ENCODE peak calls at places on chromosomes 13 and 19, in four cellular contexts. One of them, this sample, is unnamed.

GRCh38 chr19:45406957-45407375 is 522 bp downstream of the POLR1G start:
- DNase-seq in fibroblast of lung: no peak
- DNase-seq in astrocyte of the spinal cord: no peak
- DNase-seq in BJ: no peak
- DNase-seq in this sample: no peak

GRCh38 chr13:89678722-89679121 is 1668.8 kb upstream of the MIR17HG start:
- DNase-seq in astrocyte of the spinal cord: no peak
- DNase-seq in fibroblast of lung: no peak
- DNase-seq in BJ: no peak
- DNase-seq in this sample: no peak

GRCh38 chr13:30841161-30841560 is 64.9 kb upstream of the MEDAG start:
- DNase-seq in fibroblast of lung: peak
- DNase-seq in astrocyte of the spinal cord: peak
- DNase-seq in BJ: peak
- DNase-seq in this sample: peak

GRCh38 chr19:35135389-35135909 is 590 bp upstream of the LGI4 start:
- DNase-seq in fibroblast of lung: peak
- DNase-seq in astrocyte of the spinal cord: peak
- DNase-seq in BJ: no peak
- DNase-seq in this sample: peak

GRCh38 chr13:98267080-98267912 is 90.2 kb upstream of the RNF113B start:
- DNase-seq in astrocyte of the spinal cord: peak
- DNase-seq in fibroblast of lung: peak
- DNase-seq in BJ: no peak
- DNase-seq in this sample: peak

GRCh38 chr13:42970824-42971669 is 21.0 kb downstream of the EPSTI1 start:
- DNase-seq in astrocyte of the spinal cord: peak
- DNase-seq in fibroblast of lung: peak
- DNase-seq in BJ: no peak
- DNase-seq in this sample: peak

GRCh38 chr19:58397533-58398037 is 2.1 kb downstream of the RNF225 start:
- DNase-seq in BJ: no peak
- DNase-seq in astrocyte of the spinal cord: no peak
- DNase-seq in fibroblast of lung: no peak
- DNase-seq in this sample: no peak

GRCh38 chr13:73593199-73593765 is 534.5 kb downstream of the KLF5 start:
- DNase-seq in BJ: no peak
- DNase-seq in fibroblast of lung: no peak
- DNase-seq in astrocyte of the spinal cord: no peak
- DNase-seq in this sample: no peak

GRCh38 chr13:103130681-103131210 is 64.5 kb upstream of the SLC10A2 start:
- DNase-seq in BJ: no peak
- DNase-seq in fibroblast of lung: no peak
- DNase-seq in astrocyte of the spinal cord: no peak
- DNase-seq in this sample: no peak

GRCh38 chr19:4732680-4733114 is 9.1 kb upstream of the DPP9 start:
- DNase-seq in fibroblast of lung: peak
- DNase-seq in astrocyte of the spinal cord: peak
- DNase-seq in BJ: no peak
- DNase-seq in this sample: peak

GRCh38 chr13:45209229-45209628 is 8.4 kb upstream of the KCTD4 start:
- DNase-seq in BJ: no peak
- DNase-seq in fibroblast of lung: peak
- DNase-seq in astrocyte of the spinal cord: no peak
- DNase-seq in this sample: peak

GRCh38 chr19:19418548-19419260 is 13.2 kb downstream of the GATAD2A start:
- DNase-seq in astrocyte of the spinal cord: peak
- DNase-seq in fibroblast of lung: no peak
- DNase-seq in BJ: no peak
- DNase-seq in this sample: no peak

GRCh38 chr13:69092615-69093322 is 1014.9 kb upstream of the ATXN8OS start:
- DNase-seq in astrocyte of the spinal cord: no peak
- DNase-seq in fibroblast of lung: no peak
- DNase-seq in BJ: no peak
- DNase-seq in this sample: no peak

GRCh38 chr13:102172406-102172805 is 229.4 kb downstream of the FGF14 start:
- DNase-seq in astrocyte of the spinal cord: no peak
- DNase-seq in fibroblast of lung: no peak
- DNase-seq in BJ: no peak
- DNase-seq in this sample: no peak

GRCh38 chr19:11390933-11391680 is 7.0 kb upstream of the EPOR start:
- DNase-seq in BJ: no peak
- DNase-seq in fibroblast of lung: no peak
- DNase-seq in astrocyte of the spinal cord: no peak
- DNase-seq in this sample: no peak

GRCh38 chr19:8259922-8260247 is 48.3 kb downstream of the CD320 start:
- DNase-seq in BJ: no peak
- DNase-seq in fibroblast of lung: no peak
- DNase-seq in astrocyte of the spinal cord: no peak
- DNase-seq in this sample: no peak

GRCh38 chr19:50792246-50792851 is 2.1 kb downstream of the ACP4 start:
- DNase-seq in BJ: no peak
- DNase-seq in fibroblast of lung: no peak
- DNase-seq in astrocyte of the spinal cord: no peak
- DNase-seq in this sample: no peak

GRCh38 chr13:97435794-97436193 is 1.8 kb downstream of the RAP2A start:
- DNase-seq in BJ: no peak
- DNase-seq in fibroblast of lung: peak
- DNase-seq in astrocyte of the spinal cord: peak
- DNase-seq in this sample: peak

GRCh38 chr13:91196958-91197357 is 150.5 kb upstream of the MIR17HG start:
- DNase-seq in BJ: no peak
- DNase-seq in fibroblast of lung: no peak
- DNase-seq in astrocyte of the spinal cord: no peak
- DNase-seq in this sample: no peak

GRCh38 chr13:111387945-111388600 is 67.6 kb downstream of the TEX29 start:
- DNase-seq in fibroblast of lung: no peak
- DNase-seq in astrocyte of the spinal cord: no peak
- DNase-seq in BJ: no peak
- DNase-seq in this sample: no peak

GRCh38 chr13:30932481-30933333 is at the start of gene TEX26:
- DNase-seq in astrocyte of the spinal cord: peak
- DNase-seq in BJ: no peak
- DNase-seq in fibroblast of lung: peak
- DNase-seq in this sample: peak

GRCh38 chr19:54115071-54116063 is at the start of the genes PRPF31 and TFPT:
- DNase-seq in fibroblast of lung: peak
- DNase-seq in BJ: peak
- DNase-seq in astrocyte of the spinal cord: peak
- DNase-seq in this sample: peak

GRCh38 chr13:45142440-45143345 is 22.4 kb downstream of the GTF2F2 start:
- DNase-seq in BJ: no peak
- DNase-seq in astrocyte of the spinal cord: no peak
- DNase-seq in fibroblast of lung: peak
- DNase-seq in this sample: peak

GRCh38 chr13:25874907-25875306 is 176.9 kb downstream of the SHISA2 start:
- DNase-seq in BJ: no peak
- DNase-seq in fibroblast of lung: no peak
- DNase-seq in astrocyte of the spinal cord: no peak
- DNase-seq in this sample: no peak

GRCh38 chr13:79360064-79360463 is 46.0 kb downstream of the RBM26 start:
- DNase-seq in astrocyte of the spinal cord: no peak
- DNase-seq in fibroblast of lung: no peak
- DNase-seq in BJ: no peak
- DNase-seq in this sample: no peak

GRCh38 chr19:40778865-40779284 is 828 bp downstream of the RAB4B start:
- DNase-seq in astrocyte of the spinal cord: no peak
- DNase-seq in BJ: no peak
- DNase-seq in fibroblast of lung: no peak
- DNase-seq in this sample: peak

GRCh38 chr19:28424041-28424440 is 788.9 kb downstream of the UQCRFS1 start:
- DNase-seq in fibroblast of lung: no peak
- DNase-seq in BJ: no peak
- DNase-seq in astrocyte of the spinal cord: no peak
- DNase-seq in this sample: no peak

GRCh38 chr19:16435238-16435911 is 36.4 kb downstream of the EPS15L1 start:
- DNase-seq in astrocyte of the spinal cord: peak
- DNase-seq in BJ: peak
- DNase-seq in fibroblast of lung: peak
- DNase-seq in this sample: peak

GRCh38 chr19:35509018-35509652 is 4.3 kb downstream of the DMKN start:
- DNase-seq in astrocyte of the spinal cord: no peak
- DNase-seq in fibroblast of lung: no peak
- DNase-seq in BJ: no peak
- DNase-seq in this sample: peak

GRCh38 chr19:10776900-10777650 is 58.9 kb downstream of the TMED1 start:
- DNase-seq in astrocyte of the spinal cord: no peak
- DNase-seq in BJ: no peak
- DNase-seq in fibroblast of lung: no peak
- DNase-seq in this sample: no peak

GRCh38 chr13:66847541-66847940 is 382.6 kb downstream of the PCDH9 start:
- DNase-seq in BJ: no peak
- DNase-seq in astrocyte of the spinal cord: no peak
- DNase-seq in fibroblast of lung: no peak
- DNase-seq in this sample: no peak

GRCh38 chr19:13051581-13052165 is 51.0 kb downstream of the LYL1 start:
- DNase-seq in fibroblast of lung: peak
- DNase-seq in BJ: no peak
- DNase-seq in astrocyte of the spinal cord: peak
- DNase-seq in this sample: peak

GRCh38 chr19:16449330-16449961 is 22.3 kb downstream of the EPS15L1 start:
- DNase-seq in astrocyte of the spinal cord: no peak
- DNase-seq in fibroblast of lung: peak
- DNase-seq in BJ: no peak
- DNase-seq in this sample: peak

GRCh38 chr13:20799726-20800416 is 26.1 kb upstream of the EEF1AKMT1 start:
- DNase-seq in astrocyte of the spinal cord: no peak
- DNase-seq in BJ: no peak
- DNase-seq in fibroblast of lung: peak
- DNase-seq in this sample: no peak

GRCh38 chr19:3358392-3358918 is 7.9 kb upstream of the NFIC start:
- DNase-seq in astrocyte of the spinal cord: no peak
- DNase-seq in BJ: no peak
- DNase-seq in fibroblast of lung: no peak
- DNase-seq in this sample: no peak

DNA sequence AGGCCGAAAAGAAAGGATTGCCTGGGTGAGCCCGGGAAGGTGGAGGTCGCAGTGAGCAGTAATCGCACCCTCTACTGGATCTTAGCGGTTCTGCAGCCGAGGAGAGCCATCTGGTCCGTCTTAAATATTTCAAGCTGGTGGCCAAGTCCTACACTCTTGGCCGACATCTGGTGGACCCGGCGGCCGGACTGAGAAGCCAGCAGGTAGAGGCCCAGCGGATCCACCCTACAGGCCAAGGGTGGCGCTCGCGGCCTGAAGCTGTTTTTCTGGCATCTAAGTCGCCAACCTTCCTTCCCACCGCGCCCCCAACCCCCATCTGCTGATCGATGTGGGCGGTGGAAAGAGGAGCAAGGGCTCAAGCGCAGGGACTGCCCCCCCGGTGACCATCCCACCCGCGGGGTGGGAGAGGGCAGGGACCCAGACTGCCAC is 46.5 kb upstream of the ZNF730 start:
- DNase-seq in astrocyte of the spinal cord: peak
- DNase-seq in BJ: no peak
- DNase-seq in fibroblast of lung: peak
- DNase-seq in this sample: peak
- TF ChIP-seq CTCF in astrocyte of the spinal cord: peak
- TF ChIP-seq CTCF in BJ: peak
- TF ChIP-seq CTCF in fibroblast of lung: peak
- TF ChIP-seq CTCF in this sample: peak

GRCh38 chr13:48222358-48223015 is 10.5 kb upstream of the ITM2B start:
- DNase-seq in astrocyte of the spinal cord: peak
- DNase-seq in BJ: no peak
- DNase-seq in fibroblast of lung: peak
- DNase-seq in this sample: peak

GRCh38 chr13:48220592-48221300 is 12.3 kb upstream of the ITM2B start:
- DNase-seq in fibroblast of lung: no peak
- DNase-seq in astrocyte of the spinal cord: no peak
- DNase-seq in BJ: no peak
- DNase-seq in this sample: peak

GRCh38 chr13:48216204-48216711 is 16.7 kb upstream of the ITM2B start:
- DNase-seq in fibroblast of lung: no peak
- DNase-seq in BJ: no peak
- DNase-seq in astrocyte of the spinal cord: no peak
- DNase-seq in this sample: no peak

GRCh38 chr13:48223016-48223385 is 10.0 kb upstream of the ITM2B start:
- DNase-seq in BJ: no peak
- DNase-seq in astrocyte of the spinal cord: no peak
- DNase-seq in fibroblast of lung: no peak
- DNase-seq in this sample: peak

GRCh38 chr13:48221301-48222190 is 11.5 kb upstream of the ITM2B start:
- DNase-seq in BJ: no peak
- DNase-seq in astrocyte of the spinal cord: no peak
- DNase-seq in fibroblast of lung: no peak
- DNase-seq in this sample: peak
- H3K4me3 ChIP-seq in BJ: no peak
- H3K4me3 ChIP-seq in astrocyte of the spinal cord: no peak
- H3K4me3 ChIP-seq in fibroblast of lung: no peak
- H3K4me3 ChIP-seq in this sample: no peak

GRCh38 chr13:113649212-113649611 is 8.8 kb downstream of the ATP4B start:
- DNase-seq in BJ: no peak
- DNase-seq in astrocyte of the spinal cord: no peak
- DNase-seq in fibroblast of lung: no peak
- DNase-seq in this sample: no peak
- TF ChIP-seq CTCF in BJ: no peak
- TF ChIP-seq CTCF in astrocyte of the spinal cord: no peak
- TF ChIP-seq CTCF in fibroblast of lung: no peak
- TF ChIP-seq CTCF in this sample: no peak

GRCh38 chr19:48501961-48502719 is 9.5 kb downstream of the LMTK3 start:
- DNase-seq in BJ: no peak
- DNase-seq in astrocyte of the spinal cord: no peak
- DNase-seq in fibroblast of lung: no peak
- DNase-seq in this sample: no peak
- H3K4me3 ChIP-seq in BJ: no peak
- H3K4me3 ChIP-seq in astrocyte of the spinal cord: no peak
- H3K4me3 ChIP-seq in fibroblast of lung: no peak
- H3K4me3 ChIP-seq in this sample: no peak

GRCh38 chr19:31459430-31459829 is 110.2 kb upstream of the TSHZ3 start:
- DNase-seq in BJ: no peak
- DNase-seq in astrocyte of the spinal cord: no peak
- DNase-seq in fibroblast of lung: no peak
- DNase-seq in this sample: peak

GRCh38 chr19:31461814-31462539 is 112.7 kb upstream of the TSHZ3 start:
- DNase-seq in BJ: no peak
- DNase-seq in fibroblast of lung: peak
- DNase-seq in astrocyte of the spinal cord: no peak
- DNase-seq in this sample: peak
- TF ChIP-seq CTCF in BJ: peak
- TF ChIP-seq CTCF in fibroblast of lung: peak
- TF ChIP-seq CTCF in astrocyte of the spinal cord: peak
- TF ChIP-seq CTCF in this sample: peak

DNA sequence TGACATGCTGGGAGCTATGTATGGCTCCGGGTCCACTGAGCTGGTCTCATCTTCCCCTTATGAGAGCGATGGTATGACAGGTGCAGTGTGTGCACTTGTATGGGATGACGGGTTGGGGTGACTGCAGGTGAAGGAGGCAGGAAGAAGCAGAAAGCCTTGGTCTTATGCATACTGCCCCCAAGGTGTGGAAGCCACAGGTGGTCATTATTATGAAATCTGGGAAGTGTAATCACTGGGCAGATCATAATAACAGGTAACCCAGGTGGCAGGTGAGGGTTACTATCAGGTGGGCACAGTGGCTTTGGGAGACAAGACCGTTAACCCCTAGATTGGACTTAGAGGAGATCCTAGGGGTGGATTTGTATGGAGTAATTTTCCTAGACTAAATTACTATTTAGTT is 118.0 kb downstream of the RFC3 start:
- DNase-seq in astrocyte of the spinal cord: no peak
- DNase-seq in fibroblast of lung: no peak
- DNase-seq in BJ: no peak
- DNase-seq in this sample: no peak
- H3K4me3 ChIP-seq in astrocyte of the spinal cord: no peak
- H3K4me3 ChIP-seq in fibroblast of lung: no peak
- H3K4me3 ChIP-seq in BJ: no peak
- H3K4me3 ChIP-seq in this sample: no peak

This sample was measured in choroid plexus epithelial cell.